ENCODE peak calls at places on chromosome 9, in ten cellular contexts. One of them, this sample, is unnamed.

GRCh38 chr9:121498150-121498486 is 1.5 kb downstream of the GGTA1 start:
- DNase-seq in SW480: peak; percentile 90
- DNase-seq in activated T-cell treated with anti-CD3 and anti-CD28 coated beads, Interleukin-2, amount 50 U/mL, for 72 hours: peak; percentile 61
- DNase-seq in psoas muscle: no peak
- DNase-seq in renal cortical epithelial cell: peak; percentile 75
- DNase-seq in stomach: peak; percentile 56
- DNase-seq in fibroblast of villous mesenchyme: peak; percentile 60
- DNase-seq in activated CD4-positive, alpha-beta T cell treated with anti-CD3 and anti-CD28 coated beads, Interleukin-2, amount 10 ng/mL, durations not matched to agents 7 days and 5 days: peak; percentile 62
- DNase-seq in T1000: no peak
- DNase-seq in mucosa of gallbladder: peak; percentile 77
- DNase-seq in this sample: peak; percentile 64

GRCh38 chr9:107227696-107228258 is 55.3 kb upstream of the RAD23B start:
- DNase-seq in renal cortical epithelial cell: no peak
- DNase-seq in psoas muscle: no peak
- DNase-seq in activated T-cell treated with anti-CD3 and anti-CD28 coated beads, Interleukin-2, amount 50 U/mL, for 72 hours: no peak
- DNase-seq in activated CD4-positive, alpha-beta T cell treated with anti-CD3 and anti-CD28 coated beads, Interleukin-2, amount 10 ng/mL, durations not matched to agents 7 days and 5 days: no peak
- DNase-seq in fibroblast of villous mesenchyme: peak; percentile 51
- DNase-seq in mucosa of gallbladder: no peak
- DNase-seq in stomach: no peak
- DNase-seq in T1000: no peak
- DNase-seq in SW480: no peak
- DNase-seq in this sample: no peak

GRCh38 chr9:77877976-77878375 is 153.6 kb downstream of the GNAQ start:
- DNase-seq in renal cortical epithelial cell: no peak
- DNase-seq in SW480: no peak
- DNase-seq in activated T-cell treated with anti-CD3 and anti-CD28 coated beads, Interleukin-2, amount 50 U/mL, for 72 hours: no peak
- DNase-seq in stomach: no peak
- DNase-seq in mucosa of gallbladder: no peak
- DNase-seq in psoas muscle: no peak
- DNase-seq in activated CD4-positive, alpha-beta T cell treated with anti-CD3 and anti-CD28 coated beads, Interleukin-2, amount 10 ng/mL, durations not matched to agents 7 days and 5 days: no peak
- DNase-seq in fibroblast of villous mesenchyme: no peak
- DNase-seq in T1000: no peak
- DNase-seq in this sample: no peak

GRCh38 chr9:113992276-113992951 is 85.7 kb downstream of the AMBP start:
- DNase-seq in mucosa of gallbladder: peak; percentile 79
- DNase-seq in renal cortical epithelial cell: no peak
- DNase-seq in fibroblast of villous mesenchyme: no peak
- DNase-seq in stomach: peak; percentile 40
- DNase-seq in psoas muscle: peak; percentile 88
- DNase-seq in activated T-cell treated with anti-CD3 and anti-CD28 coated beads, Interleukin-2, amount 50 U/mL, for 72 hours: no peak
- DNase-seq in T1000: no peak
- DNase-seq in activated CD4-positive, alpha-beta T cell treated with anti-CD3 and anti-CD28 coated beads, Interleukin-2, amount 10 ng/mL, durations not matched to agents 7 days and 5 days: no peak
- DNase-seq in SW480: no peak
- DNase-seq in this sample: peak; percentile 28

GRCh38 chr9:6354072-6354686 is 26.0 kb downstream of the TPD52L3 start:
- DNase-seq in renal cortical epithelial cell: peak; percentile 68
- DNase-seq in stomach: no peak
- DNase-seq in psoas muscle: no peak
- DNase-seq in SW480: peak; percentile 68
- DNase-seq in activated T-cell treated with anti-CD3 and anti-CD28 coated beads, Interleukin-2, amount 50 U/mL, for 72 hours: peak; percentile 14
- DNase-seq in mucosa of gallbladder: peak; percentile 15
- DNase-seq in T1000: no peak
- DNase-seq in activated CD4-positive, alpha-beta T cell treated with anti-CD3 and anti-CD28 coated beads, Interleukin-2, amount 10 ng/mL, durations not matched to agents 7 days and 5 days: peak; percentile 46
- DNase-seq in fibroblast of villous mesenchyme: peak; percentile 75
- DNase-seq in this sample: no peak

GRCh38 chr9:127853312-127854168 is 918 bp downstream of the ENG start:
- DNase-seq in mucosa of gallbladder: no peak
- DNase-seq in stomach: no peak
- DNase-seq in activated T-cell treated with anti-CD3 and anti-CD28 coated beads, Interleukin-2, amount 50 U/mL, for 72 hours: no peak
- DNase-seq in psoas muscle: no peak
- DNase-seq in activated CD4-positive, alpha-beta T cell treated with anti-CD3 and anti-CD28 coated beads, Interleukin-2, amount 10 ng/mL, durations not matched to agents 7 days and 5 days: no peak
- DNase-seq in SW480: no peak
- DNase-seq in renal cortical epithelial cell: no peak
- DNase-seq in fibroblast of villous mesenchyme: peak; percentile 59
- DNase-seq in T1000: no peak
- DNase-seq in this sample: no peak

GRCh38 chr9:121601234-121601633 is 50.2 kb upstream of the DAB2IP start:
- DNase-seq in SW480: no peak
- DNase-seq in renal cortical epithelial cell: peak; percentile 55
- DNase-seq in activated CD4-positive, alpha-beta T cell treated with anti-CD3 and anti-CD28 coated beads, Interleukin-2, amount 10 ng/mL, durations not matched to agents 7 days and 5 days: no peak
- DNase-seq in T1000: no peak
- DNase-seq in stomach: no peak
- DNase-seq in psoas muscle: no peak
- DNase-seq in mucosa of gallbladder: no peak
- DNase-seq in activated T-cell treated with anti-CD3 and anti-CD28 coated beads, Interleukin-2, amount 50 U/mL, for 72 hours: no peak
- DNase-seq in fibroblast of villous mesenchyme: peak; percentile 70
- DNase-seq in this sample: no peak

GRCh38 chr9:4842213-4842612 is 49.5 kb downstream of the RCL1 start:
- DNase-seq in psoas muscle: no peak
- DNase-seq in stomach: no peak
- DNase-seq in SW480: no peak
- DNase-seq in activated T-cell treated with anti-CD3 and anti-CD28 coated beads, Interleukin-2, amount 50 U/mL, for 72 hours: no peak
- DNase-seq in fibroblast of villous mesenchyme: no peak
- DNase-seq in renal cortical epithelial cell: no peak
- DNase-seq in mucosa of gallbladder: no peak
- DNase-seq in T1000: no peak
- DNase-seq in activated CD4-positive, alpha-beta T cell treated with anti-CD3 and anti-CD28 coated beads, Interleukin-2, amount 10 ng/mL, durations not matched to agents 7 days and 5 days: no peak
- DNase-seq in this sample: no peak

GRCh38 chr9:91677354-91677753 is 253.7 kb upstream of the NFIL3 start:
- DNase-seq in SW480: no peak
- DNase-seq in stomach: no peak
- DNase-seq in renal cortical epithelial cell: no peak
- DNase-seq in fibroblast of villous mesenchyme: peak; percentile 63
- DNase-seq in T1000: no peak
- DNase-seq in psoas muscle: no peak
- DNase-seq in activated T-cell treated with anti-CD3 and anti-CD28 coated beads, Interleukin-2, amount 50 U/mL, for 72 hours: no peak
- DNase-seq in activated CD4-positive, alpha-beta T cell treated with anti-CD3 and anti-CD28 coated beads, Interleukin-2, amount 10 ng/mL, durations not matched to agents 7 days and 5 days: no peak
- DNase-seq in mucosa of gallbladder: no peak
- DNase-seq in this sample: no peak

GRCh38 chr9:114339130-114339908 is 9.7 kb downstream of the ORM2 start:
- DNase-seq in mucosa of gallbladder: peak; percentile 27
- DNase-seq in fibroblast of villous mesenchyme: peak; percentile 52
- DNase-seq in activated CD4-positive, alpha-beta T cell treated with anti-CD3 and anti-CD28 coated beads, Interleukin-2, amount 10 ng/mL, durations not matched to agents 7 days and 5 days: peak; percentile 42
- DNase-seq in psoas muscle: peak; percentile 69
- DNase-seq in stomach: peak; percentile 40
- DNase-seq in T1000: peak; percentile 44
- DNase-seq in SW480: peak; percentile 28
- DNase-seq in renal cortical epithelial cell: peak; percentile 34
- DNase-seq in activated T-cell treated with anti-CD3 and anti-CD28 coated beads, Interleukin-2, amount 50 U/mL, for 72 hours: peak; percentile 56
- DNase-seq in this sample: no peak

GRCh38 chr9:83707518-83707767 is 315 bp downstream of the UBQLN1 start:
- DNase-seq in renal cortical epithelial cell: peak; percentile 52
- DNase-seq in activated CD4-positive, alpha-beta T cell treated with anti-CD3 and anti-CD28 coated beads, Interleukin-2, amount 10 ng/mL, durations not matched to agents 7 days and 5 days: no peak
- DNase-seq in fibroblast of villous mesenchyme: peak; percentile 80
- DNase-seq in stomach: peak; percentile 75
- DNase-seq in activated T-cell treated with anti-CD3 and anti-CD28 coated beads, Interleukin-2, amount 50 U/mL, for 72 hours: peak; percentile 87
- DNase-seq in T1000: peak; percentile 75
- DNase-seq in psoas muscle: peak; percentile 93
- DNase-seq in mucosa of gallbladder: no peak
- DNase-seq in SW480: peak; percentile 75
- DNase-seq in this sample: no peak

GRCh38 chr9:4292781-4293180 is 7.1 kb downstream of the GLIS3 start:
- DNase-seq in activated CD4-positive, alpha-beta T cell treated with anti-CD3 and anti-CD28 coated beads, Interleukin-2, amount 10 ng/mL, durations not matched to agents 7 days and 5 days: no peak
- DNase-seq in SW480: no peak
- DNase-seq in activated T-cell treated with anti-CD3 and anti-CD28 coated beads, Interleukin-2, amount 50 U/mL, for 72 hours: no peak
- DNase-seq in T1000: no peak
- DNase-seq in renal cortical epithelial cell: peak; percentile 75
- DNase-seq in stomach: no peak
- DNase-seq in psoas muscle: no peak
- DNase-seq in fibroblast of villous mesenchyme: no peak
- DNase-seq in mucosa of gallbladder: no peak
- DNase-seq in this sample: no peak

GRCh38 chr9:28692012-28692411 is 1118.7 kb upstream of the C9orf72 start:
- DNase-seq in fibroblast of villous mesenchyme: no peak
- DNase-seq in activated T-cell treated with anti-CD3 and anti-CD28 coated beads, Interleukin-2, amount 50 U/mL, for 72 hours: no peak
- DNase-seq in psoas muscle: no peak
- DNase-seq in mucosa of gallbladder: no peak
- DNase-seq in SW480: no peak
- DNase-seq in stomach: no peak
- DNase-seq in renal cortical epithelial cell: no peak
- DNase-seq in T1000: no peak
- DNase-seq in activated CD4-positive, alpha-beta T cell treated with anti-CD3 and anti-CD28 coated beads, Interleukin-2, amount 10 ng/mL, durations not matched to agents 7 days and 5 days: no peak
- DNase-seq in this sample: no peak

GRCh38 chr9:35611230-35611797 is 6.3 kb downstream of the TESK1 start:
- DNase-seq in activated T-cell treated with anti-CD3 and anti-CD28 coated beads, Interleukin-2, amount 50 U/mL, for 72 hours: peak; percentile 66
- DNase-seq in fibroblast of villous mesenchyme: peak; percentile 43
- DNase-seq in renal cortical epithelial cell: peak; percentile 33
- DNase-seq in T1000: no peak
- DNase-seq in stomach: peak; percentile 45
- DNase-seq in SW480: peak; percentile 44
- DNase-seq in mucosa of gallbladder: peak; percentile 47
- DNase-seq in activated CD4-positive, alpha-beta T cell treated with anti-CD3 and anti-CD28 coated beads, Interleukin-2, amount 10 ng/mL, durations not matched to agents 7 days and 5 days: peak; percentile 61
- DNase-seq in psoas muscle: peak; percentile 64
- DNase-seq in this sample: no peak

GRCh38 chr9:14958989-14959388 is 48.8 kb upstream of the FREM1 start:
- DNase-seq in stomach: no peak
- DNase-seq in fibroblast of villous mesenchyme: no peak
- DNase-seq in T1000: no peak
- DNase-seq in psoas muscle: no peak
- DNase-seq in activated T-cell treated with anti-CD3 and anti-CD28 coated beads, Interleukin-2, amount 50 U/mL, for 72 hours: no peak
- DNase-seq in mucosa of gallbladder: no peak
- DNase-seq in renal cortical epithelial cell: no peak
- DNase-seq in activated CD4-positive, alpha-beta T cell treated with anti-CD3 and anti-CD28 coated beads, Interleukin-2, amount 10 ng/mL, durations not matched to agents 7 days and 5 days: no peak
- DNase-seq in SW480: no peak
- DNase-seq in this sample: no peak

GRCh38 chr9:105976257-105976656 is 281.9 kb downstream of the TMEM38B start:
- DNase-seq in T1000: no peak
- DNase-seq in stomach: no peak
- DNase-seq in mucosa of gallbladder: no peak
- DNase-seq in psoas muscle: no peak
- DNase-seq in renal cortical epithelial cell: no peak
- DNase-seq in SW480: no peak
- DNase-seq in fibroblast of villous mesenchyme: no peak
- DNase-seq in activated T-cell treated with anti-CD3 and anti-CD28 coated beads, Interleukin-2, amount 50 U/mL, for 72 hours: no peak
- DNase-seq in activated CD4-positive, alpha-beta T cell treated with anti-CD3 and anti-CD28 coated beads, Interleukin-2, amount 10 ng/mL, durations not matched to agents 7 days and 5 days: no peak
- DNase-seq in this sample: no peak

This sample was measured in prostate gland.